ENCODE peak calls at places on chromosome 15, in seven cellular contexts. One of them, this sample, is unnamed.
A peak's percentile ranks its signal among the peaks of the same experiment; 100 is the strongest.

GRCh38 chr15:68173119-68173518 is 32.0 kb downstream of the CALML4 start:
- DNase-seq in left ventricle myocardium superior: no peak
- DNase-seq in RPMI8226: no peak
- DNase-seq in mesenteric fat pad: no peak
- DNase-seq in activated CD4-positive, alpha-beta T cell treated with anti-CD3 and anti-CD28 coated beads for 48 hours: no peak
- DNase-seq in AG10803: no peak
- DNase-seq in GDM1: no peak
- DNase-seq in this sample: no peak

GRCh38 chr15:96066852-96067490 is 263.5 kb upstream of the NR2F2 start:
- DNase-seq in GDM1: no peak
- DNase-seq in left ventricle myocardium superior: no peak
- DNase-seq in RPMI8226: no peak
- DNase-seq in AG10803: no peak
- DNase-seq in mesenteric fat pad: no peak
- DNase-seq in activated CD4-positive, alpha-beta T cell treated with anti-CD3 and anti-CD28 coated beads for 48 hours: no peak
- DNase-seq in this sample: no peak

GRCh38 chr15:75058127-75058905 is 34.9 kb downstream of the PPCDC start:
- DNase-seq in left ventricle myocardium superior: no peak
- DNase-seq in activated CD4-positive, alpha-beta T cell treated with anti-CD3 and anti-CD28 coated beads for 48 hours: no peak
- DNase-seq in GDM1: no peak
- DNase-seq in AG10803: no peak
- DNase-seq in mesenteric fat pad: peak; percentile 5
- DNase-seq in RPMI8226: peak; percentile 1
- DNase-seq in this sample: peak; percentile 49

GRCh38 chr15:45338417-45338816 is 39.9 kb downstream of the GATM start:
- DNase-seq in RPMI8226: no peak
- DNase-seq in GDM1: no peak
- DNase-seq in left ventricle myocardium superior: no peak
- DNase-seq in mesenteric fat pad: no peak
- DNase-seq in AG10803: no peak
- DNase-seq in activated CD4-positive, alpha-beta T cell treated with anti-CD3 and anti-CD28 coated beads for 48 hours: no peak
- DNase-seq in this sample: no peak

GRCh38 chr15:71353171-71353570 is 237.9 kb downstream of the THSD4 start:
- DNase-seq in AG10803: no peak
- DNase-seq in left ventricle myocardium superior: no peak
- DNase-seq in mesenteric fat pad: no peak
- DNase-seq in RPMI8226: no peak
- DNase-seq in GDM1: no peak
- DNase-seq in activated CD4-positive, alpha-beta T cell treated with anti-CD3 and anti-CD28 coated beads for 48 hours: no peak
- DNase-seq in this sample: no peak

GRCh38 chr15:99326235-99326634 is 75.0 kb downstream of the LRRC28 start:
- DNase-seq in AG10803: no peak
- DNase-seq in left ventricle myocardium superior: no peak
- DNase-seq in GDM1: no peak
- DNase-seq in activated CD4-positive, alpha-beta T cell treated with anti-CD3 and anti-CD28 coated beads for 48 hours: no peak
- DNase-seq in RPMI8226: no peak
- DNase-seq in mesenteric fat pad: no peak
- DNase-seq in this sample: no peak

GRCh38 chr15:53978248-53978906 is at the start of gene UNC13C:
- DNase-seq in AG10803: no peak
- DNase-seq in left ventricle myocardium superior: peak; percentile 31
- DNase-seq in GDM1: peak; percentile 45
- DNase-seq in activated CD4-positive, alpha-beta T cell treated with anti-CD3 and anti-CD28 coated beads for 48 hours: peak; percentile 2
- DNase-seq in RPMI8226: peak; percentile 81
- DNase-seq in mesenteric fat pad: no peak
- DNase-seq in this sample: no peak

GRCh38 chr15:74835312-74835823 is 7.6 kb downstream of the ULK3 start:
- DNase-seq in RPMI8226: peak; percentile 59
- DNase-seq in GDM1: no peak
- DNase-seq in left ventricle myocardium superior: peak; percentile 76
- DNase-seq in AG10803: peak; percentile 28
- DNase-seq in mesenteric fat pad: no peak
- DNase-seq in activated CD4-positive, alpha-beta T cell treated with anti-CD3 and anti-CD28 coated beads for 48 hours: peak; percentile 70
- DNase-seq in this sample: no peak

GRCh38 chr15:24862726-24863521 is 91.9 kb upstream of the SNRPN start:
- DNase-seq in left ventricle myocardium superior: no peak
- DNase-seq in mesenteric fat pad: no peak
- DNase-seq in GDM1: no peak
- DNase-seq in activated CD4-positive, alpha-beta T cell treated with anti-CD3 and anti-CD28 coated beads for 48 hours: no peak
- DNase-seq in RPMI8226: no peak
- DNase-seq in AG10803: no peak
- DNase-seq in this sample: no peak

GRCh38 chr15:92449476-92449875 is 55.8 kb downstream of the ST8SIA2 start:
- DNase-seq in GDM1: no peak
- DNase-seq in mesenteric fat pad: no peak
- DNase-seq in AG10803: peak; percentile 80
- DNase-seq in activated CD4-positive, alpha-beta T cell treated with anti-CD3 and anti-CD28 coated beads for 48 hours: no peak
- DNase-seq in RPMI8226: no peak
- DNase-seq in left ventricle myocardium superior: no peak
- DNase-seq in this sample: no peak

GRCh38 chr15:59366368-59367021 is 6.2 kb downstream of the MYO1E start:
- DNase-seq in left ventricle myocardium superior: no peak
- DNase-seq in RPMI8226: no peak
- DNase-seq in mesenteric fat pad: no peak
- DNase-seq in activated CD4-positive, alpha-beta T cell treated with anti-CD3 and anti-CD28 coated beads for 48 hours: no peak
- DNase-seq in GDM1: no peak
- DNase-seq in AG10803: no peak
- DNase-seq in this sample: no peak

GRCh38 chr15:70401709-70402108 is 304.0 kb upstream of the TLE3 start:
- DNase-seq in mesenteric fat pad: no peak
- DNase-seq in RPMI8226: no peak
- DNase-seq in AG10803: peak; percentile 29
- DNase-seq in left ventricle myocardium superior: no peak
- DNase-seq in GDM1: no peak
- DNase-seq in activated CD4-positive, alpha-beta T cell treated with anti-CD3 and anti-CD28 coated beads for 48 hours: no peak
- DNase-seq in this sample: no peak

GRCh38 chr15:27137127-27137526 is 166.1 kb downstream of the GABRG3 start:
- DNase-seq in activated CD4-positive, alpha-beta T cell treated with anti-CD3 and anti-CD28 coated beads for 48 hours: no peak
- DNase-seq in mesenteric fat pad: no peak
- DNase-seq in AG10803: no peak
- DNase-seq in left ventricle myocardium superior: no peak
- DNase-seq in RPMI8226: no peak
- DNase-seq in GDM1: no peak
- DNase-seq in this sample: no peak

GRCh38 chr15:39235084-39235795 is 345.6 kb upstream of the THBS1 start:
- DNase-seq in RPMI8226: no peak
- DNase-seq in GDM1: no peak
- DNase-seq in mesenteric fat pad: no peak
- DNase-seq in activated CD4-positive, alpha-beta T cell treated with anti-CD3 and anti-CD28 coated beads for 48 hours: no peak
- DNase-seq in AG10803: peak; percentile 65
- DNase-seq in left ventricle myocardium superior: no peak
- DNase-seq in this sample: no peak

GRCh38 chr15:70111203-70112017 is 13.7 kb upstream of the TLE3 start:
- DNase-seq in RPMI8226: peak; percentile 61
- DNase-seq in mesenteric fat pad: no peak
- DNase-seq in GDM1: peak; percentile 63
- DNase-seq in left ventricle myocardium superior: peak; percentile 69
- DNase-seq in AG10803: peak; percentile 78
- DNase-seq in activated CD4-positive, alpha-beta T cell treated with anti-CD3 and anti-CD28 coated beads for 48 hours: no peak
- DNase-seq in this sample: no peak

GRCh38 chr15:63495343-63495742 is 9.1 kb upstream of the USP3 start:
- DNase-seq in left ventricle myocardium superior: no peak
- DNase-seq in mesenteric fat pad: no peak
- DNase-seq in AG10803: no peak
- DNase-seq in GDM1: no peak
- DNase-seq in activated CD4-positive, alpha-beta T cell treated with anti-CD3 and anti-CD28 coated beads for 48 hours: no peak
- DNase-seq in RPMI8226: no peak
- DNase-seq in this sample: no peak

GRCh38 chr15:50140097-50140496 is 21.1 kb upstream of the ATP8B4 start:
- DNase-seq in activated CD4-positive, alpha-beta T cell treated with anti-CD3 and anti-CD28 coated beads for 48 hours: no peak
- DNase-seq in RPMI8226: no peak
- DNase-seq in AG10803: no peak
- DNase-seq in GDM1: no peak
- DNase-seq in mesenteric fat pad: no peak
- DNase-seq in left ventricle myocardium superior: no peak
- DNase-seq in this sample: no peak

GRCh38 chr15:65903296-65904073 is 34.2 kb downstream of the RAB11A start:
- DNase-seq in RPMI8226: peak; percentile 94
- DNase-seq in activated CD4-positive, alpha-beta T cell treated with anti-CD3 and anti-CD28 coated beads for 48 hours: no peak
- DNase-seq in mesenteric fat pad: no peak
- DNase-seq in left ventricle myocardium superior: no peak
- DNase-seq in GDM1: no peak
- DNase-seq in AG10803: peak; percentile 12
- DNase-seq in this sample: no peak

GRCh38 chr15:92624401-92624991 is 31.1 kb downstream of the FAM174B start:
- DNase-seq in left ventricle myocardium superior: peak; percentile 84
- DNase-seq in RPMI8226: no peak
- DNase-seq in GDM1: no peak
- DNase-seq in AG10803: peak; percentile 74
- DNase-seq in mesenteric fat pad: no peak
- DNase-seq in activated CD4-positive, alpha-beta T cell treated with anti-CD3 and anti-CD28 coated beads for 48 hours: no peak
- DNase-seq in this sample: no peak

GRCh38 chr15:38828031-38828532 is 263.5 kb upstream of the RASGRP1 start:
- DNase-seq in GDM1: no peak
- DNase-seq in AG10803: peak; percentile 88
- DNase-seq in mesenteric fat pad: no peak
- DNase-seq in left ventricle myocardium superior: no peak
- DNase-seq in RPMI8226: no peak
- DNase-seq in activated CD4-positive, alpha-beta T cell treated with anti-CD3 and anti-CD28 coated beads for 48 hours: no peak
- DNase-seq in this sample: no peak

GRCh38 chr15:99310745-99311144 is 59.5 kb downstream of the LRRC28 start:
- DNase-seq in activated CD4-positive, alpha-beta T cell treated with anti-CD3 and anti-CD28 coated beads for 48 hours: no peak
- DNase-seq in RPMI8226: no peak
- DNase-seq in AG10803: no peak
- DNase-seq in GDM1: no peak
- DNase-seq in left ventricle myocardium superior: no peak
- DNase-seq in mesenteric fat pad: no peak
- DNase-seq in this sample: no peak

GRCh38 chr15:40314723-40315276 is 7.1 kb upstream of the PLCB2 start:
- DNase-seq in activated CD4-positive, alpha-beta T cell treated with anti-CD3 and anti-CD28 coated beads for 48 hours: no peak
- DNase-seq in GDM1: no peak
- DNase-seq in left ventricle myocardium superior: no peak
- DNase-seq in RPMI8226: no peak
- DNase-seq in mesenteric fat pad: no peak
- DNase-seq in AG10803: peak; percentile 83
- DNase-seq in this sample: no peak

GRCh38 chr15:95247068-95247984 is 1016.0 kb downstream of the MCTP2 start:
- DNase-seq in mesenteric fat pad: no peak
- DNase-seq in AG10803: peak; percentile 91
- DNase-seq in RPMI8226: no peak
- DNase-seq in left ventricle myocardium superior: no peak
- DNase-seq in GDM1: no peak
- DNase-seq in activated CD4-positive, alpha-beta T cell treated with anti-CD3 and anti-CD28 coated beads for 48 hours: no peak
- DNase-seq in this sample: no peak

GRCh38 chr15:29356807-29357206 is 87.2 kb upstream of the NSMCE3 start:
- DNase-seq in RPMI8226: no peak
- DNase-seq in left ventricle myocardium superior: no peak
- DNase-seq in GDM1: no peak
- DNase-seq in activated CD4-positive, alpha-beta T cell treated with anti-CD3 and anti-CD28 coated beads for 48 hours: no peak
- DNase-seq in mesenteric fat pad: no peak
- DNase-seq in AG10803: no peak
- DNase-seq in this sample: no peak

This sample was measured in vagina.